ENCODE peak calls at places on chromosome 1, in six cellular contexts. L is MCF 10A, M is left cardiac atrium, Y is HFFc6, Z is endothelial cell, R is kidney epithelial cell. E is an unnamed sample.
A peak's percentile ranks its signal among the peaks of the same experiment; 100 is the strongest.

GRCh38 chr1:202689082-202689481 is 21.2 kb downstream of the SYT2 start:
- DNase-seq in M (no peak), Y (no peak), R (no peak), Z (no peak), L (no peak), E (no peak)

GRCh38 chr1:118360817-118361216 is 175.8 kb upstream of the SPAG17 start:
- DNase-seq in Y (peak; percentile 70), M (no peak), Z (no peak), L (peak; percentile 81), R (no peak), E (no peak)

GRCh38 chr1:228684609-228685008 is 50.7 kb upstream of the RHOU start:
- DNase-seq in M (no peak), R (no peak), L (no peak), Z (no peak), Y (no peak), E (no peak)

GRCh38 chr1:54487571-54488050 is 60.4 kb upstream of the ACOT11 start:
- DNase-seq in Y (no peak), M (peak; percentile 41), R (no peak), Z (no peak), L (no peak), E (peak; percentile 35)

GRCh38 chr1:197958438-197958837 is 41.3 kb downstream of the LHX9 start:
- DNase-seq in M (no peak), R (no peak), Z (no peak), Y (no peak), L (no peak), E (no peak)

GRCh38 chr1:30599721-30600120 is 123.7 kb downstream of the MATN1 start:
- DNase-seq in R (no peak), Y (no peak), M (no peak), L (no peak), Z (no peak), E (no peak)

GRCh38 chr1:198096390-198096789 is 60.4 kb upstream of the NEK7 start:
- DNase-seq in R (no peak), M (no peak), L (no peak), Z (no peak), Y (no peak), E (no peak)

GRCh38 chr1:36768486-36769178 is 265.7 kb downstream of the GRIK3 start:
- DNase-seq in Y (no peak), Z (no peak), R (no peak), M (no peak), L (no peak), E (no peak)

GRCh38 chr1:36456391-36456928 is 6.2 kb upstream of the OSCP1 start:
- DNase-seq in Y (no peak), M (no peak), Z (no peak), L (no peak), R (no peak), E (no peak)